ENCODE peak calls at places on chromosomes 4 and X, in five cellular contexts. C is Ammon's horn, D is type B pancreatic cell, S is astrocyte of the hippocampus, W is GM04504. U is an unnamed sample.

GRCh38 chr4:36208884-36209473 is 35.3 kb downstream of the ARAP2 start:
- DNase-seq in C (no peak), D (no peak), S (no peak), W (no peak), U (no peak)

GRCh38 chrX:13151806-13152510 is 107.5 kb upstream of the FAM9C start:
- DNase-seq in C (no peak), D (no peak), S (peak; percentile 64), W (peak; percentile 39), U (no peak)

GRCh38 chr4:176833416-176833815 is 40.7 kb upstream of the VEGFC start:
- DNase-seq in C (no peak), D (no peak), S (no peak), W (no peak), U (no peak)

GRCh38 chr4:69860007-69860406 is at the start of gene SULT1E1:
- DNase-seq in C (no peak), D (no peak), S (peak; percentile 0), W (no peak), U (no peak)

GRCh38 chrX:25968920-25969319 is 169.2 kb upstream of the MAGEB18 start:
- DNase-seq in C (no peak), D (no peak), S (peak; percentile 31), W (no peak), U (no peak)

GRCh38 chr4:16157609-16158503 is 68.4 kb downstream of the TAPT1 start:
- DNase-seq in C (no peak), D (no peak), S (no peak), W (no peak), U (no peak)

GRCh38 chr4:37389967-37390580 is 145.5 kb downstream of the NWD2 start:
- DNase-seq in C (peak; percentile 69), D (no peak), S (peak; percentile 59), W (peak; percentile 4), U (peak; percentile 7)

GRCh38 chr4:177441061-177441802 is 1.0 kb downstream of the AGA start:
- DNase-seq in C (peak; percentile 4), D (no peak), S (no peak), W (no peak), U (no peak)

GRCh38 chr4:53788011-53788410 is 196.7 kb upstream of the LNX1 start:
- DNase-seq in C (no peak), D (no peak), S (no peak), W (no peak), U (no peak)

GRCh38 chr4:27149541-27150212 is 289.0 kb downstream of the STIM2 start:
- DNase-seq in C (no peak), D (no peak), S (peak; percentile 77), W (no peak), U (no peak)

GRCh38 chr4:72302981-72303704 is 265.9 kb downstream of the ADAMTS3 start:
- DNase-seq in C (peak; percentile 45), D (no peak), S (peak; percentile 59), W (no peak), U (no peak)

GRCh38 chr4:70183168-70183939 is 12.2 kb upstream of the ODAM start:
- DNase-seq in C (peak; percentile 16), D (no peak), S (peak; percentile 49), W (peak; percentile 1), U (no peak)

GRCh38 chrX:20067709-20068315 is 48.9 kb downstream of the MAP7D2 start:
- DNase-seq in C (peak; percentile 50), D (no peak), S (peak; percentile 93), W (peak; percentile 80), U (peak; percentile 49)

GRCh38 chrX:13638021-13638420 is 14.9 kb upstream of the TCEANC start:
- DNase-seq in C (no peak), D (no peak), S (no peak), W (no peak), U (peak; percentile 1)